ENCODE peak calls at places on chromosome 17, in seven cellular contexts. One of them, this sample, is unnamed.

GRCh38 chr17:794876-795275 is 12.7 kb downstream of the MRM3 start:
- DNase-seq in heart right ventricle: peak; percentile 89
- DNase-seq in choroid plexus epithelial cell: peak; percentile 77
- DNase-seq in CD8-positive, alpha-beta memory T cell: peak; percentile 12
- DNase-seq in stomach: peak; percentile 92
- DNase-seq in Peyer's patch: peak; percentile 39
- DNase-seq in upper lobe of right lung: peak; percentile 84
- DNase-seq in this sample: peak; percentile 79

GRCh38 chr17:73342057-73342522 is 30.3 kb upstream of the CDC42EP4 start:
- DNase-seq in choroid plexus epithelial cell: peak; percentile 88
- DNase-seq in upper lobe of right lung: peak; percentile 76
- DNase-seq in CD8-positive, alpha-beta memory T cell: no peak
- DNase-seq in heart right ventricle: peak; percentile 65
- DNase-seq in stomach: peak; percentile 77
- DNase-seq in Peyer's patch: peak; percentile 20
- DNase-seq in this sample: peak; percentile 91

GRCh38 chr17:1108810-1109605 is 70.8 kb downstream of the ABR start:
- DNase-seq in Peyer's patch: peak; percentile 61
- DNase-seq in upper lobe of right lung: peak; percentile 87
- DNase-seq in stomach: peak; percentile 71
- DNase-seq in CD8-positive, alpha-beta memory T cell: peak; percentile 62
- DNase-seq in choroid plexus epithelial cell: peak; percentile 49
- DNase-seq in heart right ventricle: peak; percentile 68
- DNase-seq in this sample: peak; percentile 49

GRCh38 chr17:73261952-73262675 is 434 bp upstream of the CPSF4L start:
- DNase-seq in stomach: peak; percentile 76
- DNase-seq in CD8-positive, alpha-beta memory T cell: no peak
- DNase-seq in upper lobe of right lung: no peak
- DNase-seq in Peyer's patch: no peak
- DNase-seq in heart right ventricle: no peak
- DNase-seq in choroid plexus epithelial cell: peak; percentile 52
- DNase-seq in this sample: no peak

GRCh38 chr17:79952915-79953314 is 82.8 kb downstream of the TBC1D16 start:
- DNase-seq in upper lobe of right lung: no peak
- DNase-seq in choroid plexus epithelial cell: no peak
- DNase-seq in heart right ventricle: no peak
- DNase-seq in Peyer's patch: no peak
- DNase-seq in CD8-positive, alpha-beta memory T cell: no peak
- DNase-seq in stomach: no peak
- DNase-seq in this sample: no peak

GRCh38 chr17:33732116-33732515 is 439.0 kb upstream of the ASIC2 start:
- DNase-seq in choroid plexus epithelial cell: no peak
- DNase-seq in heart right ventricle: no peak
- DNase-seq in upper lobe of right lung: no peak
- DNase-seq in CD8-positive, alpha-beta memory T cell: no peak
- DNase-seq in stomach: no peak
- DNase-seq in Peyer's patch: no peak
- DNase-seq in this sample: no peak

GRCh38 chr17:60640503-60640902 is 37.1 kb upstream of the BCAS3 start:
- DNase-seq in heart right ventricle: no peak
- DNase-seq in upper lobe of right lung: no peak
- DNase-seq in Peyer's patch: no peak
- DNase-seq in stomach: no peak
- DNase-seq in CD8-positive, alpha-beta memory T cell: no peak
- DNase-seq in choroid plexus epithelial cell: peak; percentile 59
- DNase-seq in this sample: peak; percentile 24

GRCh38 chr17:47980516-47980915 is 9.6 kb downstream of the CDK5RAP3 start:
- DNase-seq in upper lobe of right lung: no peak
- DNase-seq in stomach: no peak
- DNase-seq in CD8-positive, alpha-beta memory T cell: no peak
- DNase-seq in choroid plexus epithelial cell: no peak
- DNase-seq in Peyer's patch: no peak
- DNase-seq in heart right ventricle: no peak
- DNase-seq in this sample: no peak

GRCh38 chr17:9072626-9073339 is 51.5 kb downstream of the NTN1 start:
- DNase-seq in CD8-positive, alpha-beta memory T cell: no peak
- DNase-seq in choroid plexus epithelial cell: no peak
- DNase-seq in Peyer's patch: no peak
- DNase-seq in stomach: peak; percentile 83
- DNase-seq in heart right ventricle: peak; percentile 76
- DNase-seq in upper lobe of right lung: no peak
- DNase-seq in this sample: peak; percentile 34

GRCh38 chr17:60231691-60232090 is 81.9 kb downstream of the CA4 start:
- DNase-seq in upper lobe of right lung: no peak
- DNase-seq in heart right ventricle: no peak
- DNase-seq in CD8-positive, alpha-beta memory T cell: no peak
- DNase-seq in stomach: no peak
- DNase-seq in Peyer's patch: no peak
- DNase-seq in choroid plexus epithelial cell: peak; percentile 21
- DNase-seq in this sample: peak; percentile 42

GRCh38 chr17:28350271-28350670 is 7.1 kb downstream of the POLDIP2 start:
- DNase-seq in stomach: no peak
- DNase-seq in heart right ventricle: no peak
- DNase-seq in CD8-positive, alpha-beta memory T cell: no peak
- DNase-seq in choroid plexus epithelial cell: no peak
- DNase-seq in Peyer's patch: no peak
- DNase-seq in upper lobe of right lung: peak; percentile 19
- DNase-seq in this sample: no peak

GRCh38 chr17:15457723-15458094 is 9.7 kb downstream of the CDRT4 start:
- DNase-seq in stomach: no peak
- DNase-seq in choroid plexus epithelial cell: no peak
- DNase-seq in heart right ventricle: no peak
- DNase-seq in Peyer's patch: no peak
- DNase-seq in CD8-positive, alpha-beta memory T cell: no peak
- DNase-seq in upper lobe of right lung: no peak
- DNase-seq in this sample: no peak

GRCh38 chr17:7587420-7587786 is 2.5 kb downstream of the SOX15 start:
- DNase-seq in heart right ventricle: no peak
- DNase-seq in Peyer's patch: no peak
- DNase-seq in upper lobe of right lung: no peak
- DNase-seq in choroid plexus epithelial cell: peak; percentile 94
- DNase-seq in CD8-positive, alpha-beta memory T cell: no peak
- DNase-seq in stomach: no peak
- DNase-seq in this sample: peak; percentile 94

GRCh38 chr17:1025733-1026598 is 29.0 kb downstream of the TIMM22 start:
- DNase-seq in upper lobe of right lung: no peak
- DNase-seq in heart right ventricle: no peak
- DNase-seq in choroid plexus epithelial cell: peak; percentile 72
- DNase-seq in CD8-positive, alpha-beta memory T cell: no peak
- DNase-seq in stomach: no peak
- DNase-seq in Peyer's patch: no peak
- DNase-seq in this sample: no peak

GRCh38 chr17:77830816-77831490 is 127.5 kb upstream of the TNRC6C start:
- DNase-seq in upper lobe of right lung: peak; percentile 40
- DNase-seq in choroid plexus epithelial cell: no peak
- DNase-seq in Peyer's patch: no peak
- DNase-seq in heart right ventricle: no peak
- DNase-seq in CD8-positive, alpha-beta memory T cell: no peak
- DNase-seq in stomach: no peak
- DNase-seq in this sample: no peak

GRCh38 chr17:37551788-37552187 is 57.4 kb downstream of the SYNRG start:
- DNase-seq in choroid plexus epithelial cell: peak; percentile 37
- DNase-seq in heart right ventricle: no peak
- DNase-seq in Peyer's patch: no peak
- DNase-seq in stomach: no peak
- DNase-seq in CD8-positive, alpha-beta memory T cell: no peak
- DNase-seq in upper lobe of right lung: no peak
- DNase-seq in this sample: no peak

DNA sequence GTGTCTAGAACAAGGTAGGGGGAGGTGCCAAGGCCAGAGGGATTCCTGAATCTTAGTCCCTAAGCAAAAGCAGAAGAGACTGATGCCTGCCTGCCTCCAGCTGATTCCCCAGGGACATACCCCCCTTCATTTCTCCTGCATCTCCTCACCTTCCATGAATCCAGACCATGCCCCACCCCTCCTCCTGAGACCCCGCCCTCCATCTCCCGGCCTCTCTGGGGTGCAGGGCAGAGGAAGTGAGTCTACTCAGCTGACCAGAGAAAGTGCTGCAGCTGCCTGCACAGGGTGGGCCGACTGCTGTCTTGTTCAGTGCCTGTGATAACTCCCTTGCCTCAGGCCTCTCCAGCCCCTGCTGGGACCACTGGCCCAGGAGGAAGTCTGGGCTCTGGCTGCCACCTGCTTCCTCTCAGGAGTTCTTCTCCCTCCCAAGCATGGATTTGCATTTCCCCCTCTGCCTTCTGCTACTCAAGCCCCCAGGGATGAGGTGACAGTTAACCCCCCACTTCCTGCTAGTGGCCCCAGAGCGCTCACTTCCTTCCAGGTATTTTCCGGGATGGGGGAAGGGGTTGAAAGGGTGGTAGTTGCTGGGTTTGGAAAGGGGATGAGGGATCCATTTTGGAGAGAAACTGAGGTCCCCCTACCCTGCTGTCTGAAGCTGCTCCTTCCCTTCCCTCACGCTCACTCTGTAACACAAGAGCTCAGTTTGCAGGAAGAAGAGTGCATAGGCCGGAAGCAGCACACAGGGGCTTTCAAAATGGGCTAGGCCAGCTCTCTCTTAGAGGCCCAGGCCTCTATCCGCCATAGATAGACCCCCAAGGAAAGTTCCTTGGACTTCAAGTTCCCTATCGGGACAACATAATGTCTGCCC is 10.5 kb upstream of the TSPOAP1 start:
- DNase-seq in heart right ventricle: no peak
- DNase-seq in upper lobe of right lung: peak; percentile 85
- DNase-seq in Peyer's patch: peak; percentile 86
- DNase-seq in CD8-positive, alpha-beta memory T cell: no peak
- DNase-seq in stomach: no peak
- DNase-seq in choroid plexus epithelial cell: peak; percentile 62
- DNase-seq in this sample: peak; percentile 40
- H3K4me3 ChIP-seq in heart right ventricle: no peak overlapping the region
- H3K4me3 ChIP-seq in upper lobe of right lung: peak overlapping the region; percentile 45
- H3K4me3 ChIP-seq in Peyer's patch: peak overlapping the region; percentile 30
- H3K4me3 ChIP-seq in CD8-positive, alpha-beta memory T cell: peak overlapping the region; percentile 98
- H3K4me3 ChIP-seq in stomach: no peak overlapping the region
- H3K4me3 ChIP-seq in choroid plexus epithelial cell: peak overlapping the region; percentile 16
- H3K4me3 ChIP-seq in this sample: no peak overlapping the region

DNA sequence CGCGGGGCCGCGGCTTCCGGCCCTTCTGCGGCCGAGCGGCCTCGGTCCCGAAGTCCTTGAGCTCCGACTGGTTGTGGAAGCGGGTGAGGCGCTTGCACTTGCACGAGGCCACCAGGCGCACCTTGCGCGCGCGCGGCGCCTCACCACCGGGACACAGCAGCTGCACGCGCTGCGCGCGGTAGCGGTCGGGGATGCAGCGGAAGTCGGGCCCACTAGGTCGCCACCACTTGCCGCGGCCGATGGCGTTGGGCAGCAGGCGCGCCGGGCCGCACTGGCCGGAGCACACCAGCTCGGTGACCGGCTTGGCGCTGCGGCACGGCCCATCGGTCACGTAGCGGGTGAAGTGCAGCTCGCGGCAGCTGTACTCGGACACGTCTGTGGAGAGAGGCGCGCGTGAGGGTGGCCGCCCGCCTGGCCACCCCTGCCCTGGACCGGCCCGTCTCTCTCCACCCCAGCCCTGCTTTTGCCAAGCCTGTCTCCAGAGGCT is 3.2 kb downstream of the SOST start:
- DNase-seq in Peyer's patch: no peak
- DNase-seq in upper lobe of right lung: no peak
- DNase-seq in heart right ventricle: no peak
- DNase-seq in CD8-positive, alpha-beta memory T cell: no peak
- DNase-seq in choroid plexus epithelial cell: peak; percentile 25
- DNase-seq in stomach: no peak
- DNase-seq in this sample: peak; percentile 23
- H3K4me3 ChIP-seq in Peyer's patch: peak overlapping the region; percentile 21
- H3K4me3 ChIP-seq in upper lobe of right lung: no peak overlapping the region
- H3K4me3 ChIP-seq in heart right ventricle: no peak overlapping the region
- H3K4me3 ChIP-seq in CD8-positive, alpha-beta memory T cell: no peak overlapping the region
- H3K4me3 ChIP-seq in choroid plexus epithelial cell: peak overlapping the region; percentile 17
- H3K4me3 ChIP-seq in stomach: peak overlapping the region; percentile 12
- H3K4me3 ChIP-seq in this sample: no peak overlapping the region

GRCh38 chr17:29567362-29568330 is 809 bp upstream of the ABHD15 start:
- DNase-seq in heart right ventricle: peak; percentile 62
- DNase-seq in Peyer's patch: peak; percentile 84
- DNase-seq in choroid plexus epithelial cell: peak; percentile 26
- DNase-seq in stomach: peak; percentile 73
- DNase-seq in upper lobe of right lung: peak; percentile 90
- DNase-seq in CD8-positive, alpha-beta memory T cell: peak; percentile 65
- DNase-seq in this sample: peak; percentile 26

GRCh38 chr17:29568331-29569244 is at the start of gene TP53I13:
- DNase-seq in CD8-positive, alpha-beta memory T cell: peak; percentile 83
- DNase-seq in choroid plexus epithelial cell: peak; percentile 74
- DNase-seq in stomach: peak; percentile 91
- DNase-seq in upper lobe of right lung: peak; percentile 94
- DNase-seq in Peyer's patch: peak; percentile 97
- DNase-seq in heart right ventricle: peak; percentile 87
- DNase-seq in this sample: peak; percentile 75

GRCh38 chr17:29563816-29564215 is 3.0 kb downstream of the ABHD15 start:
- DNase-seq in stomach: peak; percentile 20
- DNase-seq in Peyer's patch: peak; percentile 76
- DNase-seq in choroid plexus epithelial cell: no peak
- DNase-seq in upper lobe of right lung: no peak
- DNase-seq in heart right ventricle: no peak
- DNase-seq in CD8-positive, alpha-beta memory T cell: no peak
- DNase-seq in this sample: no peak

GRCh38 chr17:29566473-29567361 is at the start of gene ABHD15:
- DNase-seq in upper lobe of right lung: peak; percentile 92
- DNase-seq in Peyer's patch: peak; percentile 73
- DNase-seq in stomach: peak; percentile 79
- DNase-seq in choroid plexus epithelial cell: peak; percentile 58
- DNase-seq in heart right ventricle: peak; percentile 47
- DNase-seq in CD8-positive, alpha-beta memory T cell: peak; percentile 44
- DNase-seq in this sample: peak; percentile 55

GRCh38 chr17:29565643-29566472 is 979 bp downstream of the ABHD15 start:
- DNase-seq in stomach: peak; percentile 59
- DNase-seq in CD8-positive, alpha-beta memory T cell: peak; percentile 40
- DNase-seq in heart right ventricle: peak; percentile 6
- DNase-seq in Peyer's patch: peak; percentile 67
- DNase-seq in upper lobe of right lung: peak; percentile 83
- DNase-seq in choroid plexus epithelial cell: no peak
- DNase-seq in this sample: no peak
- H3K4me3 ChIP-seq in stomach: peak overlapping the region; percentile 57
- H3K4me3 ChIP-seq in CD8-positive, alpha-beta memory T cell: peak overlapping the region; percentile 63
- H3K4me3 ChIP-seq in heart right ventricle: peak overlapping the region; percentile 58
- H3K4me3 ChIP-seq in Peyer's patch: peak overlapping the region; percentile 70
- H3K4me3 ChIP-seq in upper lobe of right lung: peak overlapping the region; percentile 76
- H3K4me3 ChIP-seq in choroid plexus epithelial cell: peak overlapping the region; percentile 51
- H3K4me3 ChIP-seq in this sample: peak overlapping the region; percentile 76

GRCh38 chr17:50219345-50219744 is 17.9 kb upstream of the COL1A1 start:
- DNase-seq in CD8-positive, alpha-beta memory T cell: no peak
- DNase-seq in Peyer's patch: no peak
- DNase-seq in upper lobe of right lung: no peak
- DNase-seq in choroid plexus epithelial cell: peak; percentile 91
- DNase-seq in stomach: no peak
- DNase-seq in heart right ventricle: no peak
- DNase-seq in this sample: peak; percentile 88

GRCh38 chr17:50220811-50221210 is 19.4 kb upstream of the COL1A1 start:
- DNase-seq in stomach: no peak
- DNase-seq in choroid plexus epithelial cell: no peak
- DNase-seq in heart right ventricle: no peak
- DNase-seq in Peyer's patch: no peak
- DNase-seq in upper lobe of right lung: no peak
- DNase-seq in CD8-positive, alpha-beta memory T cell: no peak
- DNase-seq in this sample: no peak

GRCh38 chr17:50218071-50218759 is 16.8 kb upstream of the COL1A1 start:
- DNase-seq in CD8-positive, alpha-beta memory T cell: no peak
- DNase-seq in Peyer's patch: no peak
- DNase-seq in upper lobe of right lung: no peak
- DNase-seq in stomach: no peak
- DNase-seq in heart right ventricle: no peak
- DNase-seq in choroid plexus epithelial cell: peak; percentile 62
- DNase-seq in this sample: peak; percentile 74

GRCh38 chr17:50218771-50219315 is 17.4 kb upstream of the COL1A1 start:
- DNase-seq in Peyer's patch: no peak
- DNase-seq in CD8-positive, alpha-beta memory T cell: no peak
- DNase-seq in stomach: no peak
- DNase-seq in upper lobe of right lung: no peak
- DNase-seq in choroid plexus epithelial cell: peak; percentile 97
- DNase-seq in heart right ventricle: no peak
- DNase-seq in this sample: peak; percentile 97

GRCh38 chr17:50219939-50220465 is 18.6 kb upstream of the COL1A1 start:
- DNase-seq in heart right ventricle: no peak
- DNase-seq in CD8-positive, alpha-beta memory T cell: no peak
- DNase-seq in choroid plexus epithelial cell: peak; percentile 85
- DNase-seq in Peyer's patch: no peak
- DNase-seq in upper lobe of right lung: no peak
- DNase-seq in stomach: no peak
- DNase-seq in this sample: peak; percentile 91
- H3K4me3 ChIP-seq in heart right ventricle: no peak overlapping the region
- H3K4me3 ChIP-seq in CD8-positive, alpha-beta memory T cell: no peak overlapping the region
- H3K4me3 ChIP-seq in choroid plexus epithelial cell: peak overlapping the region; percentile 2
- H3K4me3 ChIP-seq in Peyer's patch: no peak overlapping the region
- H3K4me3 ChIP-seq in upper lobe of right lung: no peak overlapping the region
- H3K4me3 ChIP-seq in stomach: no peak overlapping the region
- H3K4me3 ChIP-seq in this sample: peak overlapping the region; percentile 47

This sample was measured in fibroblast of the aortic adventitia.